ENCODE peak calls at places on chromosomes 6 and 20, in eight cellular contexts. J is cardiac muscle cell; M is aorta; E is uterus; H is CD4-positive, alpha-beta memory T cell; R is psoas muscle; B is HCT116; D is colonic mucosa. G is an unnamed sample.

GRCh38 chr6:132458887-132459604 is 53.9 kb downstream of the STX7 start:
- DNase-seq in J (no peak), M (no peak), H (no peak), E (no peak), B (no peak), R (no peak), D (no peak), G (no peak)

GRCh38 chr6:33738153-33738552 is 8.6 kb downstream of the IP6K3 start:
- DNase-seq in H (no peak), M (no peak), B (no peak), E (no peak), D (no peak), R (peak; percentile 70), J (no peak), G (no peak)

GRCh38 chr6:72519871-72520270 is 102.0 kb upstream of the KCNQ5 start:
- DNase-seq in B (no peak), M (no peak), J (no peak), D (no peak), R (no peak), H (no peak), E (no peak), G (no peak)

GRCh38 chr6:112362027-112362795 is 15.1 kb downstream of the RFPL4B start:
- DNase-seq in H (no peak), E (no peak), R (no peak), M (no peak), B (no peak), D (no peak), J (no peak), G (no peak)

GRCh38 chr6:18263561-18264337 is 581 bp downstream of the DEK start:
- DNase-seq in R (peak; percentile 86), D (peak; percentile 69), J (peak; percentile 76), E (peak; percentile 65), B (no peak), M (peak; percentile 91), H (peak; percentile 46), G (no peak)

GRCh38 chr6:154638369-154638768 is 94.8 kb upstream of the SCAF8 start:
- DNase-seq in H (no peak), E (no peak), B (no peak), D (no peak), M (no peak), R (no peak), J (no peak), G (no peak)

GRCh38 chr20:32235331-32236047 is 27.8 kb downstream of the POFUT1 start:
- DNase-seq in B (no peak), R (no peak), J (no peak), D (peak; percentile 79), H (no peak), M (peak; percentile 1), E (no peak), G (no peak)

GRCh38 chr20:16052406-16052805 is 520.8 kb downstream of the KIF16B start:
- DNase-seq in D (no peak), B (no peak), E (no peak), R (no peak), M (no peak), H (no peak), J (no peak), G (no peak)

GRCh38 chr6:107185570-107185969 is 70.3 kb upstream of the BEND3 start:
- DNase-seq in M (no peak), J (peak; percentile 65), R (no peak), D (no peak), E (no peak), B (no peak), H (no peak), G (no peak)

GRCh38 chr6:127102859-127103258 is 15.6 kb upstream of the RSPO3 start:
- DNase-seq in D (no peak), E (no peak), J (no peak), B (no peak), M (no peak), R (no peak), H (no peak), G (no peak)

GRCh38 chr20:43840382-43841070 is 74.1 kb upstream of the TOX2 start:
- DNase-seq in R (no peak), J (no peak), E (no peak), H (no peak), M (no peak), D (peak; percentile 19), B (peak; percentile 12), G (no peak)

GRCh38 chr6:67369679-67370078 is 1265.4 kb upstream of the ADGRB3 start:
- DNase-seq in B (no peak), H (no peak), E (no peak), J (no peak), R (no peak), D (no peak), M (no peak), G (no peak)

GRCh38 chr20:63952210-63952535 is 4.0 kb downstream of the UCKL1 start:
- DNase-seq in R (no peak), E (no peak), B (no peak), H (no peak), D (no peak), M (no peak), J (no peak), G (no peak)

GRCh38 chr20:32436968-32437367 is 78.8 kb downstream of the ASXL1 start:
- DNase-seq in R (no peak), D (no peak), B (no peak), J (no peak), M (no peak), E (no peak), H (no peak), G (no peak)

GRCh38 chr6:3289664-3290055 is 30.9 kb downstream of the PSMG4 start:
- DNase-seq in J (no peak), E (no peak), H (no peak), B (no peak), R (no peak), M (peak; percentile 52), D (no peak), G (no peak)

GRCh38 chr20:62494537-62494936 is 18.7 kb upstream of the GATA5 start:
- DNase-seq in D (no peak), J (peak; percentile 43), B (no peak), E (no peak), H (no peak), M (no peak), R (peak; percentile 82), G (no peak)

GRCh38 chr6:93272201-93272600 is 147.2 kb downstream of the EPHA7 start:
- DNase-seq in H (no peak), R (no peak), J (no peak), M (no peak), E (no peak), B (no peak), D (no peak), G (no peak)

GRCh38 chr6:514396-514973 is 122.9 kb downstream of the IRF4 start:
- DNase-seq in E (no peak), H (no peak), D (no peak), J (no peak), B (no peak), R (no peak), M (no peak), G (no peak)

GRCh38 chr6:90151827-90152449 is 144.7 kb downstream of the BACH2 start:
- DNase-seq in J (no peak), H (no peak), D (no peak), B (no peak), M (no peak), E (no peak), R (no peak), G (no peak)

GRCh38 chr6:3227363-3228045 is at the start of gene TUBB2B:
- DNase-seq in H (no peak), B (no peak), D (no peak), E (no peak), M (peak; percentile 84), J (peak; percentile 85), R (peak; percentile 60), G (no peak)

GRCh38 chr6:30793521-30794194 is 49.3 kb upstream of the IER3 start:
- DNase-seq in E (no peak), M (no peak), B (no peak), H (peak; percentile 53), R (no peak), J (no peak), D (no peak), G (no peak)

GRCh38 chr6:29912840-29913239 is 29.5 kb upstream of the HLA-A start:
- DNase-seq in B (no peak), E (no peak), M (no peak), J (no peak), D (no peak), H (no peak), R (no peak), G (no peak)

GRCh38 chr20:32792316-32792715 is 27.4 kb upstream of the MAPRE1 start:
- DNase-seq in E (no peak), H (peak; percentile 19), D (no peak), M (no peak), B (no peak), R (peak; percentile 42), J (peak; percentile 44), G (peak; percentile 18)

DNA sequence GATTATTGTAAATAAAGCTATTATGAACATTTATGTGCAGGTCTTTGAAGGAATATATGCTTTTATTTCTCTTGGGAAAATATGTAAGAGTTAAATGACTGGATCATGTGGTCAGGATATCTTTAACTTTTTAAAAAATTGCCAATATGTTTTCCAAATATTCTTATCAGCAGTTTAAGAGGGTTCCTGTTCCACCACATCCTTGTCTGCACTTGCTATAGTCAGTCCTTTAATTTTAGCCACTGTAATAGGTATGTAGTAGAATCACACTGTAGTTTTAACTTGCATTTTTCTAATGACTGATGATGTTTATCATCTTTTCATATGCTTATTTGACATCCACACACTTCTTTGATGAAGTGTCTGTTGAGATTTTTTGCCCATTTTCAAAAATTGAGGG is 23.6 kb upstream of the HIVEP2 start:
- DNase-seq in E (no peak), J (no peak), M (no peak), D (no peak), R (no peak), B (no peak), H (no peak), G (no peak)
- H3K4me3 ChIP-seq in E (no peak overlapping the region), J (no peak overlapping the region), M (no peak overlapping the region), D (no peak overlapping the region), R (no peak overlapping the region), B (no peak overlapping the region), H (no peak overlapping the region), G (no peak overlapping the region)

GRCh38 chr6:158488065-158488464 is 71.8 kb upstream of the TMEM181 start:
- DNase-seq in D (no peak), J (no peak), B (peak; percentile 63), H (no peak), E (no peak), R (no peak), M (no peak), G (no peak)
- H3K4me1 ChIP-seq in D (no peaks in the 10 kb centered on the region), J (no peaks in the 10 kb centered on the region), B (peaks cover 18% of the 10 kb centered on the region), H (no peaks in the 10 kb centered on the region), E (no peaks in the 10 kb centered on the region), R (no peaks in the 10 kb centered on the region), M (no peaks in the 10 kb centered on the region), G (no peaks in the 10 kb centered on the region)

GRCh38 chr6:62393608-62394007 is 107.6 kb upstream of the KHDRBS2 start:
- DNase-seq in H (no peak), D (no peak), R (no peak), B (no peak), M (no peak), E (no peak), J (no peak), G (no peak)
- H3K4me3 ChIP-seq in H (no peak overlapping the region), D (no peak overlapping the region), R (no peak overlapping the region), B (no peak overlapping the region), M (no peak overlapping the region), E (no peak overlapping the region), J (no peak overlapping the region), G (no peak overlapping the region)

DNA sequence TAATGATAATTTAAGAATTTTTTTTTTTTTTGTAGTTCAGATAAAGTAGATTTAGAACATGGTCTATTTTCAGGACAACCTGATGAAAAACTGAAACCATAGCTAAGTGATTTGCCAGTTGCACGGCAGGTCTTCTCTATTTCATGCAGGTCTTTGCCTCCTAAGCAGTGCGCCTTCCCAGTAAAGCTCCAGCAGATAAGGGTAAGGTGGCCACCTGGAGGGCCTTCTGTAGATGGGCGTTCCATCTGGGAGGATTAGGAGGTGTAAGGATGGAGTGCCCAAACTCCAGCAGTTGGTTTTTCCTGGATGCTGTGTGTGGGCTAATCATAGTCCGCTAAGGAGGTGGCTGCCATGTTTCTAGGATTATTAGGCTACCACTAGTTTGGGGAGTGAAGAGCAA is 107.1 kb downstream of the ARID1B start:
- DNase-seq in D (no peak), M (no peak), J (no peak), R (no peak), E (no peak), B (no peak), H (no peak), G (no peak)
- H3K4me1 ChIP-seq in D (peaks cover 5% of the 10 kb centered on the region), M (peaks cover 6% of the 10 kb centered on the region), J (peaks cover 27% of the 10 kb centered on the region), R (peaks cover 63% of the 10 kb centered on the region), E (no peaks in the 10 kb centered on the region), B (no peaks in the 10 kb centered on the region), H (peaks cover 66% of the 10 kb centered on the region), G (peaks cover 6% of the 10 kb centered on the region)